ENCODE peak calls at places on chromosomes 4 and X, in six cellular contexts. A is endothelial cell of umbilical vein, Z is choroid plexus epithelial cell, B is psoas muscle, X is nephron progenitor cell, R is epithelial cell of esophagus. C is an unnamed sample.

GRCh38 chrX:109954333-109954732 is 48.6 kb upstream of the TMEM164 start:
- DNase-seq in A (peak), Z (peak), B (no peak), X (no peak), R (no peak), C (no peak)

GRCh38 chrX:52933976-52934703 is 24.2 kb downstream of the FAM156A start:
- DNase-seq in A (no peak), Z (no peak), B (no peak), X (no peak), R (no peak), C (no peak)

GRCh38 chrX:72644946-72645345 is 69.2 kb downstream of the PHKA1 start:
- DNase-seq in A (peak), Z (no peak), B (no peak), X (no peak), R (peak), C (no peak)

GRCh38 chr4:105107105-105107856 is 39.4 kb upstream of the TET2 start:
- DNase-seq in A (no peak), Z (no peak), B (no peak), X (no peak), R (no peak), C (no peak)

GRCh38 chrX:74117962-74118361 is 186.0 kb upstream of the ZCCHC13 start:
- DNase-seq in A (no peak), Z (no peak), B (no peak), X (no peak), R (no peak), C (no peak)

GRCh38 chrX:10628906-10629305 is 8.5 kb upstream of the MID1 start:
- DNase-seq in A (no peak), Z (peak), B (no peak), X (no peak), R (no peak), C (no peak)

GRCh38 chrX:130295519-130296314 is 27.0 kb upstream of the ZNF280C start:
- DNase-seq in A (no peak), Z (peak), B (no peak), X (no peak), R (peak), C (no peak)

GRCh38 chr4:143374771-143375170 is 38.1 kb downstream of the GAB1 start:
- DNase-seq in A (no peak), Z (no peak), B (no peak), X (no peak), R (no peak), C (no peak)

GRCh38 chr4:155999743-156000142 is 46.1 kb upstream of the CTSO start:
- DNase-seq in A (no peak), Z (peak), B (peak), X (peak), R (no peak), C (no peak)

GRCh38 chr4:155353923-155354540 is 22.7 kb downstream of the MAP9 start:
- DNase-seq in A (peak), Z (peak), B (peak), X (peak), R (peak), C (no peak)

GRCh38 chrX:140572724-140573123 is 67.9 kb upstream of the SOX3 start:
- DNase-seq in A (no peak), Z (peak), B (no peak), X (peak), R (peak), C (no peak)

GRCh38 chr4:54066718-54067129 is 2.3 kb upstream of the CHIC2 start:
- DNase-seq in A (peak), Z (no peak), B (no peak), X (no peak), R (no peak), C (no peak)

GRCh38 chr4:3709846-3710441 is 56.2 kb upstream of the ADRA2C start:
- DNase-seq in A (no peak), Z (no peak), B (no peak), X (no peak), R (no peak), C (peak)

GRCh38 chrX:40152173-40152705 is 54.5 kb upstream of the BCOR start:
- DNase-seq in A (no peak), Z (no peak), B (peak), X (peak), R (no peak), C (no peak)

GRCh38 chrX:119790977-119791436 is 423 bp downstream of the RPL39 start:
- DNase-seq in A (peak), Z (peak), B (no peak), X (peak), R (peak), C (no peak)

GRCh38 chrX:119826399-119826959 is 26.3 kb downstream of the UPF3B start:
- DNase-seq in A (peak), Z (peak), B (no peak), X (no peak), R (peak), C (no peak)

GRCh38 chr4:83172371-83172770 is 57.8 kb upstream of the PLAC8 start:
- DNase-seq in A (no peak), Z (no peak), B (no peak), X (no peak), R (no peak), C (no peak)

GRCh38 chr4:150302553-150302952 is 224.3 kb downstream of the DCLK2 start:
- DNase-seq in A (peak), Z (peak), B (no peak), X (no peak), R (peak), C (no peak)

GRCh38 chrX:20361081-20361889 is 94.6 kb upstream of the RPS6KA3 start:
- DNase-seq in A (no peak), Z (peak), B (peak), X (no peak), R (peak), C (no peak)

GRCh38 chr4:86280246-86280645 is 79.6 kb downstream of the MAPK10 start:
- DNase-seq in A (no peak), Z (no peak), B (no peak), X (no peak), R (no peak), C (no peak)

GRCh38 chrX:1126738-1127137 is 85.7 kb downstream of the CRLF2 start:
- DNase-seq in A (no peak), Z (no peak), B (no peak), X (no peak), R (no peak), C (no peak)

GRCh38 chr4:80913381-80913780 is 117.1 kb upstream of the BMP3 start:
- DNase-seq in A (no peak), Z (no peak), B (no peak), X (no peak), R (peak), C (no peak)

GRCh38 chrX:116413273-116413672 is 23.1 kb upstream of the SLC6A14 start:
- DNase-seq in A (no peak), Z (no peak), B (no peak), X (no peak), R (peak), C (no peak)

GRCh38 chrX:3345281-3346081 is 971 bp downstream of the MXRA5 start:
- DNase-seq in A (no peak), Z (peak), B (peak), X (peak), R (peak), C (no peak)

GRCh38 chrX:68920541-68920940 is 91.7 kb downstream of the EFNB1 start:
- DNase-seq in A (no peak), Z (no peak), B (peak), X (no peak), R (no peak), C (no peak)

GRCh38 chr4:185638548-185639301 is 103.4 kb upstream of the PDLIM3 start:
- DNase-seq in A (no peak), Z (no peak), B (peak), X (peak), R (no peak), C (no peak)

GRCh38 chr4:8737075-8737474 is 134.6 kb downstream of the HMX1 start:
- DNase-seq in A (no peak), Z (no peak), B (no peak), X (no peak), R (no peak), C (no peak)

GRCh38 chrX:34580069-34580468 is 77.0 kb downstream of the TMEM47 start:
- DNase-seq in A (no peak), Z (no peak), B (no peak), X (no peak), R (no peak), C (no peak)

GRCh38 chrX:34578237-34578636 is 78.8 kb downstream of the TMEM47 start:
- DNase-seq in A (peak), Z (peak), B (no peak), X (no peak), R (peak), C (no peak)
- TF ChIP-seq CTCF in A (no peak), Z (peak), B (peak), X (peak), R (peak), C (no peak)

GRCh38 chr4:76723373-76723772 is 174.6 kb downstream of the SOWAHB start:
- DNase-seq in A (no peak), Z (peak), B (no peak), X (no peak), R (no peak), C (no peak)
- TF ChIP-seq CTCF in A (no peak), Z (peak), B (no peak), X (no peak), R (no peak), C (no peak)

DNA sequence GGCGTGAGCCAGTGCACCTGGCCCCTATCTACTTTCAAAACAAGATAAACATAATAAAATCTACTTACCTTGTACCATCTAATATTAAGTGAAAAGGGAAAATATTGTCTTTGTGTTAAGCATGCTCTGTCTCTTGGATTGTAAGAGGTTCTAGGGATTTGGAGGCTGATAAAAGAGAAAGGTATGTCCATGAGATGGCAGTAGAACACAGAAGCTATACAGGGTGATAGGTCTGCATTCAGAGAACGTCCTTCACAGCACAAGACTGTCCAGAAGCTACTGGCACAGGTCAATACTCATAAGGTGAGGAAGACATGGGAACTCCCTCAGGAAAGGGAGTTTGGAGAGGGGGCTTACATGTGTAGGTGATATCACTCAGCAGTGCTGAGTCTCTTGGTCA is 135.5 kb downstream of the TMEM47 start:
- DNase-seq in A (peak), Z (peak), B (no peak), X (no peak), R (peak), C (no peak)
- TF ChIP-seq CTCF in A (peak), Z (peak), B (no peak), X (peak), R (peak), C (no peak)

GRCh38 chr4:172869621-172870268 is 298.9 kb upstream of the GALNT7 start:
- DNase-seq in A (no peak), Z (no peak), B (no peak), X (no peak), R (no peak), C (no peak)

GRCh38 chr4:172866421-172866820 is 302.2 kb upstream of the GALNT7 start:
- DNase-seq in A (no peak), Z (no peak), B (no peak), X (no peak), R (no peak), C (no peak)

GRCh38 chr4:172868271-172868670 is 300.3 kb upstream of the GALNT7 start:
- DNase-seq in A (no peak), Z (no peak), B (no peak), X (no peak), R (no peak), C (no peak)

GRCh38 chr4:172865531-172866127 is 303.0 kb upstream of the GALNT7 start:
- DNase-seq in A (no peak), Z (no peak), B (no peak), X (no peak), R (peak), C (no peak)

GRCh38 chr4:172865103-172865502 is 303.5 kb upstream of the GALNT7 start:
- DNase-seq in A (no peak), Z (no peak), B (no peak), X (no peak), R (no peak), C (no peak)
- TF ChIP-seq CTCF in A (no peak), Z (no peak), B (no peak), X (no peak), R (no peak), C (no peak)

GRCh38 chrX:138298268-138298667 is 413.2 kb downstream of the FGF13 start:
- DNase-seq in A (no peak), Z (no peak), B (no peak), X (no peak), R (no peak), C (no peak)
- TF ChIP-seq CTCF in A (no peak), Z (no peak), B (peak), X (no peak), R (no peak), C (no peak)

DNA sequence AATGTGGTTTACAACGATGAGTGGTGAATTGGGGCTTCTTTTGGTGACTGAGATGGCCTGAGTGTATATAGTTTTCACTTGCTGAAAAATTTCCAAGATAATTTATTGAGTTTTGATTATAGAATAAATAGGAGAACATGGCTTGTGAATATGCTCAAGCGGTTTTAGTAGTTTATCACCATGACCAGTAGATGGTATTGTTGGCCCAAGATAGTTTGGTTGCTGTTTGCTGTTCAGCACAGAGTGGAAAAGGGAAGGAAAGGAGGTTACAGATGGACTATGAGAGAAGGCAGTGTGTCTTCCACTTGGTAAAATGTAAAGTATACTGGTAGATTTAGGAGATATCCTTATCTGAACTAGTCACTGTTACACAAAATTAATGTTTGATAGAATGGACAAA is 55.8 kb upstream of the POU4F2 start:
- DNase-seq in A (no peak), Z (peak), B (no peak), X (no peak), R (peak), C (no peak)
- TF ChIP-seq CTCF in A (no peak), Z (no peak), B (no peak), X (no peak), R (peak), C (no peak)

GRCh38 chrX:51459125-51459524 is 37.3 kb downstream of the NUDT11 start:
- DNase-seq in A (peak), Z (peak), B (no peak), X (no peak), R (peak), C (no peak)
- TF ChIP-seq CTCF in A (peak), Z (peak), B (peak), X (no peak), R (peak), C (peak)

GRCh38 chrX:21382715-21383114 is 8.5 kb downstream of the CNKSR2 start:
- DNase-seq in A (no peak), Z (peak), B (no peak), X (no peak), R (no peak), C (no peak)
- TF ChIP-seq CTCF in A (no peak), Z (peak), B (peak), X (peak), R (peak), C (peak)

GRCh38 chr4:6085943-6086628 is 67.9 kb upstream of the C4orf50 start:
- DNase-seq in A (no peak), Z (no peak), B (no peak), X (no peak), R (no peak), C (no peak)
- TF ChIP-seq CTCF in A (no peak), Z (no peak), B (no peak), X (no peak), R (no peak), C (no peak)

DNA sequence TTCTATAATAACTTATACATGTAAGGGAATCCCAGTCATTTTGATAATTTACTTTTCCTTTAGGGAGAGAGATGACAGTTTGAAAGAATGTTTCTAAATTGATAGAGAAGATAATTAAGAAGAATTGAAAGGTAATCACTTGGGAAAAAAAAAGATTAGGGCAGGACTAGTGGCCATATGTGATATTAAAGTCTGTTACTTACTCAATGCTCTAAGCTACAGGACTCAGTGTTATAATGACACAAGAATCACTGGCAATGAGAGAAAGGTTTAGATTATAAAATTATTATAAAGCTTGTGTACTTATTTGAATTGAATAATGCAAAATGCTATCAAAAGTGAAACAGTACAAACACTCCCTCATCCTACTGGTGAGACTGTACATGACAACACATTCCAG is 265.3 kb downstream of the BANK1 start:
- DNase-seq in A (no peak), Z (no peak), B (no peak), X (no peak), R (no peak), C (no peak)
- TF ChIP-seq CTCF in A (no peak), Z (no peak), B (no peak), X (peak), R (peak), C (no peak)

C was measured in CD14-positive monocyte.